ENCODE peak calls at places on chromosomes 16 and 17, in five cellular contexts. L, P, E, X and H are unnamed samples.

GRCh38 chr16:66401610-66402009 is 25.5 kb upstream of the BEAN1 start:
- DNase-seq in L (no peak), P (no peak), E (no peak), X (no peak), H (no peak)

GRCh38 chr17:21239680-21240374 is 13.4 kb downstream of the NATD1 start:
- DNase-seq in L (no peak), P (no peak), E (peak), X (peak), H (peak)

GRCh38 chr16:58814348-58814801 is 80.3 kb upstream of the GOT2 start:
- DNase-seq in L (peak), P (peak), E (peak), X (peak), H (peak)

GRCh38 chr16:3854740-3855139 is 25.8 kb downstream of the CREBBP start:
- DNase-seq in L (no peak), P (no peak), E (no peak), X (no peak), H (no peak)

GRCh38 chr17:62870581-62870964 is 62.5 kb upstream of the MARCHF10 start:
- DNase-seq in L (no peak), P (no peak), E (no peak), X (peak), H (no peak)

GRCh38 chr16:27799866-27800265 is 249.9 kb downstream of the KATNIP start:
- DNase-seq in L (no peak), P (no peak), E (no peak), X (no peak), H (no peak)

GRCh38 chr16:24045641-24046040 is 209.9 kb downstream of the PRKCB start:
- DNase-seq in L (no peak), P (no peak), E (no peak), X (no peak), H (no peak)

GRCh38 chr17:19348806-19349205 is 13.7 kb downstream of the B9D1 start:
- DNase-seq in L (no peak), P (no peak), E (no peak), X (no peak), H (no peak)

GRCh38 chr17:8975091-8975707 is 9.7 kb upstream of the PIK3R5 start:
- DNase-seq in L (no peak), P (no peak), E (no peak), X (no peak), H (no peak)

GRCh38 chr16:31177136-31177535 is 2.8 kb upstream of the FUS start:
- DNase-seq in L (no peak), P (no peak), E (no peak), X (peak), H (no peak)

GRCh38 chr17:56834380-56835258 is 668 bp downstream of the DGKE start:
- DNase-seq in L (peak), P (peak), E (peak), X (peak), H (no peak)

GRCh38 chr16:13645525-13645924 is 274.4 kb upstream of the ERCC4 start:
- DNase-seq in L (peak), P (no peak), E (no peak), X (no peak), H (no peak)

GRCh38 chr17:53894591-53894990 is 71.9 kb downstream of the KIF2B start:
- DNase-seq in L (no peak), P (no peak), E (no peak), X (no peak), H (no peak)

GRCh38 chr17:63308272-63308671 is 137.8 kb downstream of the CYB561 start:
- DNase-seq in L (no peak), P (no peak), E (no peak), X (no peak), H (no peak)

GRCh38 chr17:7881655-7882054 is 6.9 kb upstream of the CHD3 start:
- DNase-seq in L (no peak), P (no peak), E (no peak), X (no peak), H (no peak)

GRCh38 chr16:53848277-53848942 is 144.5 kb downstream of the FTO start:
- DNase-seq in L (no peak), P (no peak), E (no peak), X (no peak), H (no peak)